ENCODE peak calls at places on chromosomes 16 and 17, in nine cellular contexts. Z is WTC11, U is choroid plexus epithelial cell, F is body of pancreas, G is AG04449, M is GM20000, S is left ventricle myocardium inferior, L is heart right ventricle, X is SK-N-SH. T is an unnamed sample.

GRCh38 chr16:78292726-78293380 is 193.4 kb downstream of the WWOX start:
- DNase-seq in Z (no peak), U (no peak), F (peak), G (no peak), M (no peak), S (no peak), L (no peak), X (no peak), T (no peak)

GRCh38 chr17:82787081-82787848 is 35.4 kb downstream of the TBCD start:
- DNase-seq in Z (no peak), U (no peak), F (peak), G (no peak), M (no peak), S (no peak), L (no peak), X (no peak), T (no peak)

GRCh38 chr17:48597492-48597774 is 3.9 kb upstream of the HOXB5 start:
- DNase-seq in Z (no peak), U (no peak), F (no peak), G (no peak), M (peak), S (no peak), L (no peak), X (no peak), T (no peak)

GRCh38 chr16:57475711-57476339 is 10.5 kb downstream of the DOK4 start:
- DNase-seq in Z (peak), U (peak), F (no peak), G (no peak), M (peak), S (no peak), L (no peak), X (peak), T (peak)

GRCh38 chr16:85944572-85945423 is 45.8 kb downstream of the IRF8 start:
- DNase-seq in Z (no peak), U (no peak), F (no peak), G (no peak), M (no peak), S (no peak), L (no peak), X (no peak), T (no peak)

GRCh38 chr16:27769561-27770222 is 219.7 kb downstream of the KATNIP start:
- DNase-seq in Z (no peak), U (peak), F (no peak), G (peak), M (no peak), S (no peak), L (no peak), X (no peak), T (no peak)

GRCh38 chr17:61410555-61411089 is 11.0 kb downstream of the TBX2 start:
- DNase-seq in Z (peak), U (peak), F (peak), G (no peak), M (peak), S (peak), L (peak), X (peak), T (peak)

GRCh38 chr16:11836653-11837244 is 14.6 kb downstream of the RSL1D1 start:
- DNase-seq in Z (no peak), U (peak), F (no peak), G (no peak), M (no peak), S (no peak), L (no peak), X (no peak), T (no peak)

GRCh38 chr17:29557717-29558116 is 9.1 kb downstream of the ABHD15 start:
- DNase-seq in Z (no peak), U (no peak), F (no peak), G (no peak), M (no peak), S (no peak), L (no peak), X (no peak), T (no peak)

GRCh38 chr17:6755731-6756184 is at the start of gene XAF1:
- DNase-seq in Z (no peak), U (peak), F (peak), G (no peak), M (no peak), S (peak), L (peak), X (no peak), T (no peak)

GRCh38 chr16:3443108-3444031 is at the start of the genes NAA60 and ZNF597:
- DNase-seq in Z (peak), U (peak), F (peak), G (peak), M (peak), S (peak), L (peak), X (peak), T (peak)

GRCh38 chr17:11240041-11240801 is 792 bp upstream of the SHISA6 start:
- DNase-seq in Z (peak), U (no peak), F (no peak), G (no peak), M (no peak), S (no peak), L (peak), X (peak), T (peak)

GRCh38 chr17:48102700-48103378 is 1.6 kb upstream of the CBX1 start:
- DNase-seq in Z (no peak), U (no peak), F (peak), G (no peak), M (no peak), S (no peak), L (no peak), X (no peak), T (no peak)

GRCh38 chr16:79171504-79172240 is 428.9 kb downstream of the MAF start:
- DNase-seq in Z (no peak), U (no peak), F (no peak), G (no peak), M (no peak), S (no peak), L (no peak), X (peak), T (no peak)

GRCh38 chr16:50495673-50496072 is 52.5 kb upstream of the NKD1 start:
- DNase-seq in Z (no peak), U (no peak), F (no peak), G (no peak), M (no peak), S (no peak), L (no peak), X (no peak), T (no peak)

GRCh38 chr16:19014456-19014855 is 30.7 kb downstream of the TMC7 start:
- DNase-seq in Z (peak), U (no peak), F (peak), G (no peak), M (no peak), S (no peak), L (no peak), X (no peak), T (no peak)

GRCh38 chr16:23410176-23410575 is 42.8 kb downstream of the COG7 start:
- DNase-seq in Z (no peak), U (peak), F (no peak), G (no peak), M (no peak), S (no peak), L (no peak), X (no peak), T (no peak)

GRCh38 chr16:67801889-67802288 is 4.5 kb downstream of the RANBP10 start:
- DNase-seq in Z (no peak), U (no peak), F (no peak), G (no peak), M (no peak), S (no peak), L (no peak), X (no peak), T (no peak)

GRCh38 chr17:9185688-9186289 is 164.5 kb downstream of the NTN1 start:
- DNase-seq in Z (no peak), U (no peak), F (no peak), G (no peak), M (no peak), S (no peak), L (no peak), X (no peak), T (no peak)

GRCh38 chr17:12727076-12727750 is 61.5 kb downstream of the MYOCD start:
- DNase-seq in Z (no peak), U (peak), F (no peak), G (no peak), M (no peak), S (no peak), L (no peak), X (no peak), T (no peak)

GRCh38 chr17:21548236-21548635 is 144.1 kb upstream of the KCNJ18 start:
- DNase-seq in Z (no peak), U (no peak), F (no peak), G (no peak), M (no peak), S (no peak), L (no peak), X (no peak), T (no peak)

GRCh38 chr17:6862822-6863221 is 31.3 kb upstream of the TEKT1 start:
- DNase-seq in Z (no peak), U (no peak), F (no peak), G (no peak), M (no peak), S (no peak), L (no peak), X (no peak), T (no peak)

DNA sequence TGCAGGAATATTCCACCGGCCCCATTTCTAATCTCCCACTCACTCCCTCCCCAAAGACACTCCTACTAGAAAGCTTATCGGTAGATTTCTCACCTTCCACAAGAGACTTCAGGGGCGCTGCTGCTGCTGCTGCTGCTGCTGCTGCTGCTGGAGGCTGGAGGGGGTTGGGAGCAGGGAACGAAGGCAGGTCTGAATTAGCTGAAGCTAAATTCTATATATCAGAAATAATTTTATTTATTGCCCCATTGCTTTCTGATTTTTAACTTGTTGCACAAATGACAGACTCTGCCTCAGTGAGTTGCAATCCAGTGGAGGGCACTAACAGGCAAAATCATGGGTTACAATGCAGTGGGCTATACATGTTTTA is 25.8 kb upstream of the HLF start:
- DNase-seq in Z (peak), U (peak), F (peak), G (no peak), M (peak), S (no peak), L (no peak), X (peak), T (peak)
- TF ChIP-seq CTCF in Z (no peak), U (peak), F (no peak), G (no peak), M (no peak), S (peak), L (no peak), X (peak), T (no peak)

DNA sequence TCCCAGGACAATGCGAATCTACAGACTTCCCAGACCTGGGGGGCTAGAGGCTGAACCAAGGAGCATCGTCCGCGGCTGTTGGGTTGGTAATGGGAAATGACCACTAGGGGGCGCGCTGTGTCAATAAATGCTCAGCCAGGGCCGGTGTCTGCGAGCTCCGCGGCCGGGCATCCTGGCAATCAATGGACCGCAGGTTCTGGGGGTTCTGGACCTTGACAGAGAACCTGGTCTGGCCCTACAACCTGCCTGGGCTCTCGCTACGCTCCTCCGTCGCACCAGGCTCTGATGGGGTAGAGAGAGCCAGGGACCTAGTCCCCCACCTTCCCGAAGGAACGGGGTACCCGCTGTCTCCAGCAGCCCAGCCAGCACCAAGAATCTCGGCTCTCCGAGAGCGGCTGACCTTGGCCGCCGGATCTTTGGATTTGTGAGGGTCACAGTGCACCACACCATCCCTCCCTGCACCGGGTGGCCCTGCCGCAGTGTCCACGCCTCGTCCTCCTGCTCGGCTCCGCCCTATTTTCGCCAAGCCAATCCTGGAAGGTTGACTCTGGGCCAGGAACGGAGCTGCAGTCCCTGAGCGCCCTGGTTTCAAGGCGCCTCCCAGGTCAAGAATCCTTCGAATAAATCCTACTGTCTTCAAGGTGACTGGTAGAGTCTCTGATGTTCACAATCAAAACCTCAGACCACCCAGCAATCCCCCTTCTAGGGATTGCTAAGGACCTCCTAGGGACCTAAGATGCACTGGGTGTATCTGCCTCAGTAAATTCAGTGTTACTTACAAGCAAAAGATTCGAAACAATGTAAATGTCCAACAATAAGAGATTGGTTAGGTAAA is 20.3 kb upstream of the BEAN1 start:
- DNase-seq in Z (peak), U (peak), F (peak), G (no peak), M (peak), S (peak), L (peak), X (peak), T (peak)
- TF ChIP-seq CTCF in Z (peak), U (peak), F (peak), G (peak), M (peak), S (peak), L (peak), X (peak), T (peak)

GRCh38 chr16:10100829-10101228 is 81.4 kb downstream of the GRIN2A start:
- DNase-seq in Z (no peak), U (no peak), F (no peak), G (no peak), M (no peak), S (no peak), L (no peak), X (no peak), T (no peak)
- TF ChIP-seq CTCF in Z (no peak), U (no peak), F (no peak), G (no peak), M (no peak), S (no peak), L (no peak), X (no peak), T (no peak)

DNA sequence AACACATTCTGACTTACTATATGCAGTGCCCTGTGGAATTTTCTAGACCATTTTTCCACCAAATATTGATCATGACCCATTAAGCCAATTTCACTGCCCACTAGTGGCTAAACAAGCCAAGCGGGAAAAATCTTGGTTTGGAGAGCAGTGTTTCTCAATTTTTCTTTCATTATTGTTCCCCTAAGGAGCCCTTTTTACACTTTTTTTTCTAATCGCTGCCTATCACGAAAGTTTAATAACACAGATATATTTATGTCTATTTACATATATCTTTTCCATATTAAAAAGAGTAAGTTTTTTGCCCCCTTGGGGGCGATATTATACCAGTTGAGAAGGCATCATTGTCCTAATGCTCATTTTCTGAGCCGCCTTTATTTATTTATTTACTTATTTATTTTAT is 10.8 kb upstream of the TLCD3B start:
- DNase-seq in Z (no peak), U (peak), F (peak), G (no peak), M (no peak), S (no peak), L (no peak), X (no peak), T (no peak)
- TF ChIP-seq CTCF in Z (no peak), U (peak), F (peak), G (no peak), M (no peak), S (peak), L (peak), X (peak), T (peak)

GRCh38 chr17:78899361-78900260 is 3.4 kb downstream of the CEP295NL start:
- DNase-seq in Z (peak), U (peak), F (peak), G (no peak), M (no peak), S (peak), L (peak), X (peak), T (no peak)

GRCh38 chr17:78896834-78897638 is 6.0 kb downstream of the CEP295NL start:
- DNase-seq in Z (no peak), U (no peak), F (no peak), G (no peak), M (no peak), S (no peak), L (no peak), X (peak), T (no peak)

GRCh38 chr17:78897639-78897996 is 5.4 kb downstream of the CEP295NL start:
- DNase-seq in Z (no peak), U (no peak), F (no peak), G (no peak), M (no peak), S (no peak), L (no peak), X (no peak), T (no peak)

GRCh38 chr17:78898947-78899346 is 4.1 kb downstream of the CEP295NL start:
- DNase-seq in Z (no peak), U (no peak), F (no peak), G (no peak), M (no peak), S (no peak), L (no peak), X (no peak), T (no peak)

GRCh38 chr17:78898075-78898836 is 4.7 kb downstream of the CEP295NL start:
- DNase-seq in Z (no peak), U (no peak), F (no peak), G (no peak), M (no peak), S (no peak), L (no peak), X (no peak), T (peak)
- TF ChIP-seq CTCF in Z (no peak), U (no peak), F (no peak), G (no peak), M (no peak), S (no peak), L (no peak), X (no peak), T (no peak)

DNA sequence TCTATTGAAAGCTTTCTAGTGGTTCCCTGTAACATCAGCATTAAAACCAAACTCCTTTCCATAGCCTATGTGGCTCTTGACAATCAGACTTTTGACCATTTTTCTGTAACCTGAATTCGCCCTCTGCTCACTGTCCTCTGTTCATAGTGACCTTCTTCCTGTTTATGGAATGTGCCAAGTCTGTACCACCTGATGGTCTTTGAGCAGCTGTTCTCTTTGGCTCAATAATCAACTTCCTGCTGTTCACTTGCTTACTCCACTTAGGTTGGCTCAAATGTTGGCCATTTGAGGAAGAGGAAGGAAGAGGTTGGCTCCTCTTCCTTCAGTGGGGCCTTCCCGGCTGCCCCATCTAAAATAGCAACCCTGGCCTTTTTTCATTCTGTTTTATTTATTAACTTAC is 251.5 kb downstream of the CA10 start:
- DNase-seq in Z (no peak), U (no peak), F (no peak), G (no peak), M (no peak), S (no peak), L (no peak), X (no peak), T (no peak)
- TF ChIP-seq CTCF in Z (no peak), U (no peak), F (no peak), G (no peak), M (no peak), S (no peak), L (no peak), X (no peak), T (no peak)

GRCh38 chr17:59558039-59558438 is 7.4 kb upstream of the DHX40 start:
- DNase-seq in Z (no peak), U (no peak), F (no peak), G (no peak), M (no peak), S (no peak), L (no peak), X (no peak), T (no peak)

GRCh38 chr17:59565959-59566324 is 532 bp downstream of the DHX40 start:
- DNase-seq in Z (peak), U (peak), F (peak), G (peak), M (peak), S (peak), L (peak), X (peak), T (peak)

GRCh38 chr17:59565171-59565958 is at the start of gene DHX40:
- DNase-seq in Z (peak), U (peak), F (peak), G (peak), M (peak), S (peak), L (peak), X (peak), T (peak)

GRCh38 chr17:59558953-59559352 is 6.5 kb upstream of the DHX40 start:
- DNase-seq in Z (no peak), U (peak), F (no peak), G (no peak), M (no peak), S (no peak), L (no peak), X (peak), T (no peak)

GRCh38 chr17:59561042-59561441 is 4.4 kb upstream of the DHX40 start:
- DNase-seq in Z (no peak), U (peak), F (peak), G (no peak), M (peak), S (no peak), L (no peak), X (peak), T (no peak)
- TF ChIP-seq CTCF in Z (no peak), U (peak), F (no peak), G (peak), M (no peak), S (peak), L (no peak), X (peak), T (peak)

GRCh38 chr17:43576563-43577229 is 30.6 kb upstream of the ETV4 start:
- DNase-seq in Z (peak), U (peak), F (peak), G (no peak), M (peak), S (peak), L (peak), X (peak), T (peak)
- TF ChIP-seq CTCF in Z (peak), U (peak), F (peak), G (peak), M (peak), S (peak), L (peak), X (peak), T (peak)

DNA sequence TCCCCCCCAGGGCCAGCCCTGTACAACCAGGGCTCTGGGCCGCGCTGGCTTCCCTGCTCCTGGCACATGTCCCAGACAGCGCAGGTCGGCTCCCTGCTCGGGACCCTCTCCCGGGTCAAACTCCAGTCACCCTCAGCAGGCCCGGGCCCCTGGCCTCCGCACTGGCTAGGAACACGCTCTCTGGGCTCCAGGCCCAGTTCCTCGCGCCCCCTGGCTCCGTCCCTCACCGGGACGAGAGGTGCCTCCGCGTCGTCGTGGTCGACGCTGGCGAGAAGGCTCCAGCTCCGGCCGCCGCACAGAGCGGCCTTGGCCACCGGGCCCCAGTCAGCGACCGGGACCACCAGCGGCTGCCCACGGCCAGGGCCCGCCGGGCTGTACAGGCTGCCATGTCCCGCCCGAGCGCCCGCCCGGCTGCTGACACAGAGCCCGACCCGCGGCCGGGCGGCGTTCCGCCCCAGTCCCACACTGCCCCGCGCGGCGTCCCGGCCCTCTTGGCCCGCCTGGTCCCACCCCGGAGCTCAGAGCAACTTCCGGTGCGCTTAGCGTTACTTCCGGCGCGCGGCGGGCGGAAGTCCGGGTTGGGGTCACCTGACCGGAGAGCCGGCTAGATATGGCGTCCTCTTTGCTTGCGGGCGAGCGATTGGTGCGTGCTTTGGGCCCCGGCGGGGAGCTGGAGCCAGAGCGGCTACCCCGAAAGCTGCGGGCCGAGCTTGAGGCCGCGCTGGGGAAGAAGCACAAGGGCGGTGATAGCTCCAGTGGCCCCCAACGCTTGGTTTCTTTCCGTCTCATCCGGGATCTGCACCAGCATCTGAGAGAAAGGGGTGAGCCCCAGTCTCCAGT is at the start of gene POLDIP2:
- DNase-seq in Z (peak), U (peak), F (peak), G (peak), M (peak), S (peak), L (peak), X (peak), T (peak)
- TF ChIP-seq CTCF in Z (no peak), U (no peak), F (no peak), G (no peak), M (no peak), S (no peak), L (no peak), X (peak), T (no peak)